ENCODE peak calls at places on chromosomes 3 and 15, in eight cellular contexts. Y is activated B cell treated with CpG ODN at 0.5 μM for 24 hours, I is HepG2, A is GM12865, W is GM13976, L is HCT116, R is hepatocyte, P is OCI-LY7. G is an unnamed sample.

GRCh38 chr3:8606666-8607065 is 37.9 kb downstream of the SSUH2 start:
- DNase-seq in Y (no peak), I (no peak), A (no peak), W (no peak), L (no peak), R (no peak), P (no peak), G (no peak)

GRCh38 chr15:55253580-55253979 is 36.0 kb downstream of the RAB27A start:
- DNase-seq in Y (no peak), I (no peak), A (no peak), W (no peak), L (no peak), R (no peak), P (no peak), G (no peak)

GRCh38 chr3:126932188-126932931 is 50.6 kb upstream of the PLXNA1 start:
- DNase-seq in Y (no peak), I (no peak), A (no peak), W (no peak), L (no peak), R (no peak), P (no peak), G (no peak)

GRCh38 chr3:143693506-143693905 is 154.8 kb downstream of the SLC9A9 start:
- DNase-seq in Y (no peak), I (no peak), A (no peak), W (no peak), L (no peak), R (no peak), P (no peak), G (no peak)

GRCh38 chr3:37481986-37482385 is 307.6 kb upstream of the LRRFIP2 start:
- DNase-seq in Y (no peak), I (no peak), A (no peak), W (no peak), L (no peak), R (no peak), P (no peak), G (no peak)

GRCh38 chr3:96101013-96101412 is 713.4 kb upstream of the EPHA6 start:
- DNase-seq in Y (no peak), I (no peak), A (no peak), W (no peak), L (no peak), R (no peak), P (no peak), G (no peak)

GRCh38 chr3:111858641-111859040 is 424 bp upstream of the PHLDB2 start:
- DNase-seq in Y (no peak), I (no peak), A (no peak), W (no peak), L (no peak), R (no peak), P (no peak), G (no peak)

GRCh38 chr3:154122096-154122911 is 1.1 kb downstream of the ARHGEF26 start:
- DNase-seq in Y (no peak), I (no peak), A (no peak), W (peak; percentile 40), L (no peak), R (peak; percentile 25), P (no peak), G (no peak)

GRCh38 chr15:99155961-99156443 is 51.1 kb downstream of the SYNM start:
- DNase-seq in Y (no peak), I (peak; percentile 58), A (no peak), W (no peak), L (no peak), R (peak; percentile 44), P (no peak), G (no peak)

DNA sequence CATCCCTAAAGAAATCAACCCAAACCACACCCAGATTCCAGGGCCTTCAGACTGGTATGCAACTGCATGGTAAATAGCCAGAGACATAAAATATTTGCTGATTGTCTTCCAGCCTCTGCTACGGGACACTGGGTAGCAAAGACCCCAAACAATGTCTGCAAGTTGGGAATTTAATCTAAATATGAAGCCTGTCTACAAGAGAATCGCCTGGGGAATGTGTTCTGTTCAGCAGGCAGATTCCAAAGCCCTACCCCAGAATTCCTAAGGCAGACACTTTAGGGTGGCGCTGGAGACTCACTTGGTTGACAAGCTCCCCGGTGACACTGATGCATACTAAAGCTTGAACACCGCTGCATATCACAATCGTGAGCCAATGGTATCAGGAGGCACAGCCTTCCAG is 684.2 kb downstream of the NTRK3 start:
- DNase-seq in Y (no peak), I (no peak), A (no peak), W (no peak), L (no peak), R (no peak), P (no peak), G (no peak)
- TF ChIP-seq CTCF in Y (no peak), I (no peak), A (no peak), W (no peak), L (no peak), R (no peak), P (no peak), G (no peak)

GRCh38 chr3:18758047-18758704 is 333.0 kb upstream of the SATB1 start:
- DNase-seq in Y (no peak), I (peak; percentile 47), A (peak; percentile 72), W (peak; percentile 8), L (peak; percentile 63), R (peak; percentile 85), P (peak; percentile 90), G (no peak)
- TF ChIP-seq CTCF in Y (peak; percentile 27), I (peak; percentile 62), A (peak; percentile 78), W (peak; percentile 60), L (peak; percentile 43), R (peak; percentile 62), P (peak; percentile 97), G (peak; percentile 70)

DNA sequence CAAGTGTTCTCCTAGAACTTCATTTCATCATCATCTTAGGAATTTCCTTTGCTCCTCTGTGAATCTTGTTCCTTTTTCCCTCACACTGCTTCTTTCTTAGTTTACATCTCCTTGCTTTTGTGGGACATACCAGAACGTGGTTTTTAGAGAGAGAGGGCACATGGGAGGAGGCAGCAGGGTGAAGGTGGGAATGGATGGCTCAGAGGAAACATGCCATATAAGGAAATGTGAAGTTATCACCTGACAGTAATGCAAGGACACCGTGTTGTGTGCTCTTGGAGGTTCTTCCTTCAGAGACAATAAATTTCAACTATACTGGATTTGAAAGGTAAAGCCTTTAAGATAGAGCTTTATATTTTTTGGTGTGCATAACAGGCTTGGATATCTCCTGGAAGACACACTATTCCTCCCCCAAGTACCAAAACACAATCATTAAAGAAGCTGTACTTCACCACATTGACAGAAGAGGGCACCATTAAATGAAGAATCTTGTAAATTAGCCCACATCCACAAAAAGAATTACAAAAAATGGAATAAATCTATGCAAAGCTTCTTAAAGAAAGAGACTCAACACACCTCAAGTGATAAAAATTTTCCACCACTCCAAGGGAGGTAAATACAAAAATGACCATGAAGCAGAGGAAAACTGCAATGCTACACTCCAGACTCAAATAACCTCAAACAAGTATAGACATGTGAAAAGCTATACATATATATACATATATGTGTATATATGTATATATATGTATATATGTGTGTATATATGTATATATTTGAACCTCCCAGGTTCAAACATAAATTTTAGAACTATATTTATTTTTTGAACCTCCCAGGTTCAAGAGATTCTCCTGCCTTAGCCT is 26.1 kb downstream of the RPL39L start:
- DNase-seq in Y (no peak), I (peak; percentile 12), A (peak; percentile 47), W (peak; percentile 19), L (peak; percentile 18), R (peak; percentile 24), P (peak; percentile 55), G (no peak)
- TF ChIP-seq CTCF in Y (no peak), I (peak; percentile 59), A (peak; percentile 53), W (peak; percentile 48), L (peak; percentile 76), R (peak; percentile 58), P (peak; percentile 91), G (peak; percentile 56)

DNA sequence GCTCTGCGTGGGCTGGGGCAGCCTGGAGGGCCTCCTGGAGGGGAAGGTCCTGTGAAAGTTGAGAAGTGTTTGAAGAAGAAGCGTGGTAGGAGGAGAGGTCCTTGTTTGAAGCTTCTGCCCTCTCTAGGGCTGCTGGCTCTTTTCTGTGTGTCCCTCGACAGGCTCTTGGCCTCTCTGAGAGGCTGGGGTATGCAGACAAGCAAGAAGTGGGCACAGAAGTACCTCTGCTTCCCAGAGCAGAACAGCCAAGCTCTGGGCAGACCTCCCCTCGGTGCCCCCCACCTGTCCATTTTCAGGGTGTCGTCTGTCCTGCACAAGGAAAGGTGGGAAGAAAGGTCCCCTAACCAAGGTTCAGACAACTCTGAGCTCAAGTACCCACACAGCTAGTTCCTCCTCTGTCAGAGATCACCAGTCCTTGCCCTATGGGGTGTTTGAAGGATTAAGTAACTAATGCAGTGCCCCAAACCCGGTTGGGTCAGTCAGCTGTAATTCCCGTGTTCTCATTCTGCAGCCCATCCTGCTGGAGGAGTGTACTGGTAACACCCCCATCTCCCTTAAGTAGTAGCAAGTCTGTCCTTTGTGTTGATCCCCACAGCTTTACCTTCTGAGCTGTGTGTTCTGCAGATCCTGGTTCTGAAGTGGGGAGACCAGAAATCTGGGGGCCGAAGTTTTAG is 6.3 kb downstream of the CSK start:
- DNase-seq in Y (no peak), I (no peak), A (no peak), W (no peak), L (no peak), R (no peak), P (peak; percentile 54), G (no peak)
- TF ChIP-seq CTCF in Y (no peak), I (no peak), A (no peak), W (no peak), L (no peak), R (no peak), P (peak; percentile 4), G (no peak)

DNA sequence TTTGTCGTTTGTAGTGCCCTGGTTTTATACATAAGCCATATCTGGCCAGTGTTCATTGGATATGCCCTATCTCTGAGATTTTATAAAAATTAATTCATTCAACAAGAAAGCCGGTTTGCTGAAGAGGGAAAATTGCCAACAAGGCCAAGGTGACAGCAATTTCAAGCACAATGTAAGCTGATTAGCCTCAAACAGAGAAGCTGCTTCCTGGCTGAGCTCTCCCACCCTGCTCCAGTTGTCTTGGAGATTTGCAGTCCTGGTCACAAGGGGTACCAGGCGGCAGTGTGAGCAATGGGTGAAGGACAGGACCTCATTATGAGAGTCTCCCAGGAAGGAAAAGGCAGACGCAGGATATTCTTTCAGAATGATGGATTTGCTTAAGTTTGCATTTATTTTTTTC is 5.4 kb upstream of the THSD4 start:
- DNase-seq in Y (no peak), I (no peak), A (no peak), W (no peak), L (no peak), R (no peak), P (no peak), G (no peak)
- TF ChIP-seq CTCF in Y (no peak), I (no peak), A (no peak), W (no peak), L (no peak), R (no peak), P (no peak), G (no peak)

DNA sequence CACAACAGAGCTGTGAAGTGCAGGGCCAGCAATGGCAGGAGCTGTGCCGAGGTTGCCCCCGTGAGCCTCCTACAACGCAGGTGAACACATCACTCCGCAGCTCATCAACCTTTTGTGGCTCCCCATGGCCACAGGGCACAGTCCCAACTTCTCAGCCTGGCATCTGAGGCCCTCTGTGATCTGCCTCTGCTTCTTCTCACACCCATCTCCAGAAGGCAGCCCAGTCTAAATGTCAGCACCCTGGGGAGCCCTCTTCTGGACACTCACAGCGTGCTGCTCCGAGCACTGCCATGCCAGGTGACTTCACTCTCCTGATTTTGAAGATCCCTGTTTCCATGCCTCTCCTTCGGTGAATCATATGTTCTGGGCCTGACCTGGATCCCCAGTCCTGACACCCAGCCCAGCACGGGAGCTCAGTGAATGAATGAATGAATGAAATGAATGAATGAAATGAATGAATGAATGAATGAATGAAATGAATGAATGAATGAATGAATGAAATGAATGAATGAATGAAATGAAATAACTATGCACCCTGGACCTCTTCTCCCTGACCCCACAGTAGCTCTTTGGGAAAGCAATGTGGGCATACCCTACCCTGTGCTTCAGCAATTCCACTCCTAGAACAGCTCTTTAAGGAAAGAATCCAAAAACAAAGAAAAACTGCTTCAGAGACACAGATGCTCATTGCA is 17.9 kb upstream of the SKIC8 start:
- DNase-seq in Y (no peak), I (no peak), A (no peak), W (no peak), L (no peak), R (no peak), P (peak; percentile 10), G (no peak)
- TF ChIP-seq CTCF in Y (no peak), I (peak; percentile 47), A (no peak), W (no peak), L (peak; percentile 41), R (no peak), P (peak; percentile 28), G (peak; percentile 11)